ENCODE peak calls at places on chromosomes 2 and 18, in five cellular contexts. R, D, B, O and X are unnamed samples.

GRCh38 chr2:41990688-41991087 is 57.1 kb upstream of the PKDCC start:
- DNase-seq in R (no peak), D (no peak), B (no peak), O (no peak), X (no peak)

GRCh38 chr2:134008837-134009236 is 245.0 kb upstream of the MGAT5 start:
- DNase-seq in R (no peak), D (no peak), B (no peak), O (no peak), X (no peak)

GRCh38 chr2:222283634-222284033 is 15.2 kb downstream of the PAX3 start:
- DNase-seq in R (no peak), D (no peak), B (no peak), O (no peak), X (no peak)

GRCh38 chr2:32064021-32064678 is 794 bp downstream of the SPAST start:
- DNase-seq in R (no peak), D (peak), B (peak), O (no peak), X (peak)

GRCh38 chr2:235654115-235654514 is 160.3 kb downstream of the AGAP1 start:
- DNase-seq in R (no peak), D (no peak), B (no peak), O (no peak), X (no peak)

GRCh38 chr2:36277146-36277808 is 78.3 kb upstream of the CRIM1 start:
- DNase-seq in R (peak), D (no peak), B (no peak), O (peak), X (peak)

GRCh38 chr2:225120175-225120574 is 77.9 kb upstream of the DOCK10 start:
- DNase-seq in R (no peak), D (no peak), B (no peak), O (no peak), X (no peak)

GRCh38 chr18:58615150-58616132 is 13.4 kb downstream of the ALPK2 start:
- DNase-seq in R (no peak), D (peak), B (no peak), O (no peak), X (peak)

GRCh38 chr2:5190023-5190422 is 502.2 kb upstream of the SOX11 start:
- DNase-seq in R (no peak), D (no peak), B (no peak), O (no peak), X (no peak)

GRCh38 chr18:1014496-1014895 is 109.8 kb downstream of the ADCYAP1 start:
- DNase-seq in R (no peak), D (no peak), B (no peak), O (no peak), X (no peak)

GRCh38 chr2:24231461-24231881 is 56.6 kb downstream of the FAM228A start:
- DNase-seq in R (no peak), D (no peak), B (no peak), O (no peak), X (no peak)

GRCh38 chr18:35732652-35733051 is 151.1 kb downstream of the GALNT1 start:
- DNase-seq in R (no peak), D (no peak), B (no peak), O (peak), X (no peak)

GRCh38 chr2:3284657-3285630 is 92.7 kb downstream of the EIPR1 start:
- DNase-seq in R (no peak), D (no peak), B (no peak), O (no peak), X (no peak)

GRCh38 chr2:35365859-35366258 is 989.7 kb upstream of the CRIM1 start:
- DNase-seq in R (no peak), D (no peak), B (no peak), O (no peak), X (no peak)

GRCh38 chr2:211957799-211958198 is 580.8 kb downstream of the ERBB4 start:
- DNase-seq in R (no peak), D (no peak), B (peak), O (no peak), X (no peak)

GRCh38 chr2:102336502-102336945 is 19.1 kb upstream of the IL18R1 start:
- DNase-seq in R (no peak), D (no peak), B (no peak), O (no peak), X (no peak)

GRCh38 chr2:217905906-217906305 is 96.9 kb downstream of the TNS1 start:
- DNase-seq in R (no peak), D (no peak), B (no peak), O (no peak), X (peak)

GRCh38 chr2:188569441-188569840 is 277.8 kb downstream of the GULP1 start:
- DNase-seq in R (no peak), D (no peak), B (no peak), O (no peak), X (no peak)

GRCh38 chr2:59276033-59276432 is 1034.9 kb upstream of the FANCL start:
- DNase-seq in R (no peak), D (no peak), B (no peak), O (no peak), X (peak)

GRCh38 chr2:112154246-112155110 is 16.3 kb downstream of the FBLN7 start:
- DNase-seq in R (no peak), D (no peak), B (no peak), O (no peak), X (peak)

GRCh38 chr2:231050018-231050901 is 6.4 kb upstream of the PSMD1 start:
- DNase-seq in R (no peak), D (peak), B (no peak), O (no peak), X (no peak)

GRCh38 chr18:45161850-45162249 is 453.4 kb upstream of the SLC14A2 start:
- DNase-seq in R (no peak), D (no peak), B (peak), O (no peak), X (no peak)

GRCh38 chr2:41414486-41415230 is 633.2 kb upstream of the PKDCC start:
- DNase-seq in R (no peak), D (no peak), B (peak), O (no peak), X (peak)

GRCh38 chr2:197952540-197953202 is 148.3 kb downstream of the PLCL1 start:
- DNase-seq in R (no peak), D (no peak), B (no peak), O (no peak), X (peak)

GRCh38 chr2:160353166-160353565 is 140.4 kb downstream of the RBMS1 start:
- DNase-seq in R (no peak), D (no peak), B (peak), O (no peak), X (peak)
- TF ChIP-seq CTCF in R (peak), D (no peak), B (peak), O (no peak), X (peak)

GRCh38 chr18:28740575-28740974 is 563.6 kb upstream of the CDH2 start:
- DNase-seq in R (no peak), D (no peak), B (no peak), O (no peak), X (no peak)
- TF ChIP-seq CTCF in R (no peak), D (no peak), B (no peak), O (no peak), X (no peak)

GRCh38 chr2:145592362-145592761 is 1072.4 kb upstream of the ZEB2 start:
- DNase-seq in R (no peak), D (no peak), B (no peak), O (no peak), X (no peak)

GRCh38 chr2:145597011-145597410 is 1077.1 kb upstream of the ZEB2 start:
- DNase-seq in R (no peak), D (no peak), B (no peak), O (no peak), X (no peak)

GRCh38 chr2:145595296-145595695 is 1075.4 kb upstream of the ZEB2 start:
- DNase-seq in R (no peak), D (no peak), B (no peak), O (no peak), X (no peak)

GRCh38 chr2:145593280-145593679 is 1073.4 kb upstream of the ZEB2 start:
- DNase-seq in R (no peak), D (no peak), B (no peak), O (no peak), X (no peak)

DNA sequence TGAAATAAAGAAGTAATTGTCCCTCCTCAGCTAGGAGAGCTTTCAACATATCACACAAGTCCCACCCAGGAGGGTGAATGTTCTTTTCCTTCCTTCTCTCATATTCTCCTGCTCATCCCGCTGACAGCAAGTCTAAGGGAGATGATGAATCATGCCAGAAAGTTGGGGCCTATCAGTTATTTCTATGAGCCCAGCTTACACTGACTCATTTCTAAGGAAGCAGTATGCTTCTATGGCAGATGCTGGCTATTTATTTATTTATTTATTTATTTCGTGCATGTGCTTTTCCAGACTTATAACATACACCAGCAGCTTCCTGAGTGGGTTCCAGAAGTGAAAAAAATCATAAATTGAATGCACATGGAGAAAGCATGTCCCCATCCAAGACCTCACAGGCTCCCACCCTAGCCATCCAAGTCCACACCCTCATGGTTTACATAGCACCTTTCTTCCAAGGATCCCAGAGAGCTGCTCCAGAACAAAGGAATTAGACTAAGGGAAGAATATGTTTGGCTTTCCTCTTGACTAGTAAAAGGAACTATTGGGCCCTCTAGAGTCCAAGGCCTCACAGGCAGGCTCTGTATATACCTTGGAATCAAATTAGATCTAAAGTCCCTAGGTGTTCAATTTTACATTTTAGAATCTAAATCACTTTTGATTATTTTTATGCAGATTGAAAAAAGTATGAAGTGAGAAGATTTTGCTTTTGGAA is 1074.2 kb upstream of the ZEB2 start:
- DNase-seq in R (no peak), D (no peak), B (no peak), O (peak), X (no peak)
- TF ChIP-seq CTCF in R (no peak), D (no peak), B (no peak), O (peak), X (no peak)

DNA sequence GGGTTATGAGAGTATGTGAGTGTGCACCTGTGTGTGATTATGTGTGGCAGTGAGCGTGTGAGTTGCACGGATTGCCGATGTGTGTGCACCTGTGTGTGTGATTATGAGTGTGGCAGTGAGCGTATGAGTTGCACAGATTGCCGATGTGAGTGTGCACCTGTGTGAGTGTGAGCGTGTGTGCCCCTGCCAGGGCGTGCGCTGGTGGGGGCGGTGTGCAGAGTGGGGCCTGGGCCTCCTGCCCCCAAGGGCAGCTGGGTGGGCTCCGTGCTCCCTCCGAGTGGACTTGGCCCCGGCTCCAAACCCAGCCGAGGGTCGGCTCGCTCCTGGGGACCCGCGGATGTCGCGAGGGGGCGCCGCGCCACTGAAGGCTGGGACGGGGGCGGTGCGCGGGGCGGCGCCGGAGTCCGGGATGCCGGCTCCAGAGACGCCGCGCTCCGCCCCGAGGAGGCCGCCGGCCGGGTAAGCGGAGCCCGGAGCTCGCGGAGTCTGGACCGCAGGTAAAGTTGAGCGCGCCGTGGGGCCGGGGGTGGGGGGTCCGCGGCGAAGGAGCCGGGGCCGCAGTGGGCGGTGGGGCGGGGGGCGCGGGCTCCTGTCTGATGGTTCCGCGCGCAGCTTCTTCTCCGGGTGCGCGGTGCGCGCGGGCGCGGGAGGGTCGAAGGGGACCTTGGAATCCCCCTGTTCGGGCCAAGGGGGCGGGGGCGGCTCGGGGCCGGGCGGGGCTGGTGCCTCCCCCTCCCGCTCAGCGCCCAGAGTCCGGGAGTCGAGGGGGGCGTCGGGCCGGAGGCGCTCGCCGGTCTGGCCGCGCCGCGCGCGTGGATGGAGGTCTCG is at the start of gene KCNG2:
- DNase-seq in R (no peak), D (no peak), B (no peak), O (no peak), X (peak)
- TF ChIP-seq CTCF in R (no peak), D (no peak), B (no peak), O (no peak), X (no peak)

DNA sequence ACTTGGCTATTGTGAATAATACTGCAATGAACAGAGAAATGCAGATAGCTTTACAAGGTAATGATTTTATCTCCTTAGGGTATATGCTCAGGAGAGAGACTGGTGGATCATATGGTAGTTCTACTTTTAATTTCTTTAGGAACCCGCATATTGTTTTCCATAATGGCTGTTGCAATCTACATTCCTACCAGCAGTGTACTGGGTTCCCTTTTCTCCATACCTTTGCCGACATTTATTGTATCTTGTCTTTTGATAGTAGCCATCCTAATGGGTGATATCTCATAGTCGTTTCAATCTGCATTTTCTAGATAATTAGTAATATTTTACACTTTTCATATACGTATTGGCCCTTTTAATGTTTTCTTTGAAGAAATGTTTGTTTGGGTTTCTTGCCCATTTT is 702.9 kb upstream of the ACVR2A start:
- DNase-seq in R (no peak), D (no peak), B (no peak), O (no peak), X (no peak)
- TF ChIP-seq CTCF in R (peak), D (no peak), B (no peak), O (no peak), X (no peak)

DNA sequence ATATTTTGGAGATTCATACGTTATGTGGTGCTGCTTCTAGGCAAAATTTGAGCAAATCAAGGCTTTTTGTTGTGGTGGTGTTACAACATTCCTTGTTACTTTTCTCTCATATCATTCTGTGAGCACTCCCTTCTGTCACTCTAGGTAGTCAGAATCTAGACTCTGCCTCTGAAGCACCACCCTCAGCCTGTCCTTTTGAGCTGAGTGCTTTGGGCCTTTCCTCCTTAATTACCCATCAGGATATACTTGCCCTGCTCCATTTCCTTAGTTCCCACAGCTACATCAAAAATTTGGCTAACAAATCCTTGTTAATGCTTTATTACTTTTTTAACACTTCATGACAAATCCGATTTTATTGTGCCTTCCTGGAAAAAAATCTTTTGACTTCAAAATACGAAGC is 289.6 kb downstream of the CALCRL start:
- DNase-seq in R (no peak), D (no peak), B (no peak), O (no peak), X (no peak)
- TF ChIP-seq CTCF in R (no peak), D (no peak), B (no peak), O (no peak), X (no peak)